ENCODE peak calls at places on chromosomes 7 and 10, in six cellular contexts. One of them, this sample, is unnamed.

GRCh38 chr7:149771199-149771636 is 2.2 kb downstream of the ZNF467 start:
- DNase-seq in GM12891: no peak
- DNase-seq in HepG2: no peak
- DNase-seq in H1: no peak
- DNase-seq in K562: no peak
- DNase-seq in GM12878: no peak
- DNase-seq in this sample: no peak

GRCh38 chr7:54898659-54899340 is 120.0 kb upstream of the EGFR start:
- DNase-seq in GM12891: no peak
- DNase-seq in HepG2: no peak
- DNase-seq in H1: no peak
- DNase-seq in K562: no peak
- DNase-seq in GM12878: no peak
- DNase-seq in this sample: no peak

GRCh38 chr10:104925232-104925851 is 284.3 kb downstream of the SORCS3 start:
- DNase-seq in GM12891: no peak
- DNase-seq in HepG2: peak
- DNase-seq in H1: peak
- DNase-seq in K562: peak
- DNase-seq in GM12878: no peak
- DNase-seq in this sample: no peak

GRCh38 chr7:13742719-13743640 is 246.5 kb downstream of the ETV1 start:
- DNase-seq in GM12891: no peak
- DNase-seq in HepG2: no peak
- DNase-seq in H1: no peak
- DNase-seq in K562: peak
- DNase-seq in GM12878: no peak
- DNase-seq in this sample: no peak

GRCh38 chr10:11225935-11226334 is 208.3 kb downstream of the CELF2 start:
- DNase-seq in GM12891: no peak
- DNase-seq in HepG2: no peak
- DNase-seq in H1: no peak
- DNase-seq in K562: peak
- DNase-seq in GM12878: no peak
- DNase-seq in this sample: peak

GRCh38 chr7:121041516-121042148 is 53.1 kb downstream of the CPED1 start:
- DNase-seq in GM12891: no peak
- DNase-seq in HepG2: no peak
- DNase-seq in H1: no peak
- DNase-seq in K562: peak
- DNase-seq in GM12878: no peak
- DNase-seq in this sample: no peak

GRCh38 chr7:69782917-69783684 is 184.8 kb downstream of the AUTS2 start:
- DNase-seq in GM12891: no peak
- DNase-seq in HepG2: no peak
- DNase-seq in H1: no peak
- DNase-seq in K562: no peak
- DNase-seq in GM12878: no peak
- DNase-seq in this sample: no peak

GRCh38 chr10:114684822-114685209 is 26.7 kb upstream of the ABLIM1 start:
- DNase-seq in GM12891: no peak
- DNase-seq in HepG2: peak
- DNase-seq in H1: no peak
- DNase-seq in K562: no peak
- DNase-seq in GM12878: no peak
- DNase-seq in this sample: no peak

GRCh38 chr7:16804674-16805439 is at the start of gene AGR2:
- DNase-seq in GM12891: no peak
- DNase-seq in HepG2: no peak
- DNase-seq in H1: no peak
- DNase-seq in K562: no peak
- DNase-seq in GM12878: no peak
- DNase-seq in this sample: no peak

GRCh38 chr10:124308351-124308645 is 110.4 kb downstream of the OAT start:
- DNase-seq in GM12891: no peak
- DNase-seq in HepG2: no peak
- DNase-seq in H1: no peak
- DNase-seq in K562: no peak
- DNase-seq in GM12878: no peak
- DNase-seq in this sample: no peak

GRCh38 chr7:121313220-121313792 is 15.5 kb upstream of the WNT16 start:
- DNase-seq in GM12891: no peak
- DNase-seq in HepG2: no peak
- DNase-seq in H1: no peak
- DNase-seq in K562: no peak
- DNase-seq in GM12878: no peak
- DNase-seq in this sample: no peak

GRCh38 chr7:36942062-36942461 is 217.8 kb upstream of the AOAH start:
- DNase-seq in GM12891: no peak
- DNase-seq in HepG2: peak
- DNase-seq in H1: no peak
- DNase-seq in K562: no peak
- DNase-seq in GM12878: no peak
- DNase-seq in this sample: no peak

GRCh38 chr10:18738835-18739234 is 79.6 kb downstream of the ARL5B start:
- DNase-seq in GM12891: no peak
- DNase-seq in HepG2: no peak
- DNase-seq in H1: no peak
- DNase-seq in K562: no peak
- DNase-seq in GM12878: no peak
- DNase-seq in this sample: no peak

GRCh38 chr10:18735711-18736110 is 76.5 kb downstream of the ARL5B start:
- DNase-seq in GM12891: no peak
- DNase-seq in HepG2: no peak
- DNase-seq in H1: no peak
- DNase-seq in K562: peak
- DNase-seq in GM12878: no peak
- DNase-seq in this sample: no peak

GRCh38 chr10:18737236-18737635 is 78.0 kb downstream of the ARL5B start:
- DNase-seq in GM12891: no peak
- DNase-seq in HepG2: no peak
- DNase-seq in H1: no peak
- DNase-seq in K562: no peak
- DNase-seq in GM12878: no peak
- DNase-seq in this sample: no peak

GRCh38 chr10:18737841-18738240 is 78.6 kb downstream of the ARL5B start:
- DNase-seq in GM12891: no peak
- DNase-seq in HepG2: no peak
- DNase-seq in H1: no peak
- DNase-seq in K562: no peak
- DNase-seq in GM12878: no peak
- DNase-seq in this sample: no peak
- TF ChIP-seq TAF1 in GM12891: no peak
- TF ChIP-seq TAF1 in HepG2: no peak
- TF ChIP-seq TAF1 in H1: no peak
- TF ChIP-seq TAF1 in K562: no peak
- TF ChIP-seq TAF1 in GM12878: no peak
- TF ChIP-seq TAF1 in this sample: no peak

GRCh38 chr10:132136689-132137088 is 50.1 kb upstream of the DPYSL4 start:
- DNase-seq in GM12891: no peak
- DNase-seq in HepG2: no peak
- DNase-seq in H1: no peak
- DNase-seq in K562: no peak
- DNase-seq in GM12878: no peak
- DNase-seq in this sample: no peak

GRCh38 chr10:132138596-132138995 is 48.2 kb upstream of the DPYSL4 start:
- DNase-seq in GM12891: no peak
- DNase-seq in HepG2: no peak
- DNase-seq in H1: no peak
- DNase-seq in K562: no peak
- DNase-seq in GM12878: no peak
- DNase-seq in this sample: no peak

GRCh38 chr10:132136097-132136521 is 50.6 kb upstream of the DPYSL4 start:
- DNase-seq in GM12891: no peak
- DNase-seq in HepG2: no peak
- DNase-seq in H1: no peak
- DNase-seq in K562: no peak
- DNase-seq in GM12878: no peak
- DNase-seq in this sample: no peak

GRCh38 chr10:132138133-132138532 is 48.6 kb upstream of the DPYSL4 start:
- DNase-seq in GM12891: no peak
- DNase-seq in HepG2: no peak
- DNase-seq in H1: no peak
- DNase-seq in K562: no peak
- DNase-seq in GM12878: no peak
- DNase-seq in this sample: no peak

DNA sequence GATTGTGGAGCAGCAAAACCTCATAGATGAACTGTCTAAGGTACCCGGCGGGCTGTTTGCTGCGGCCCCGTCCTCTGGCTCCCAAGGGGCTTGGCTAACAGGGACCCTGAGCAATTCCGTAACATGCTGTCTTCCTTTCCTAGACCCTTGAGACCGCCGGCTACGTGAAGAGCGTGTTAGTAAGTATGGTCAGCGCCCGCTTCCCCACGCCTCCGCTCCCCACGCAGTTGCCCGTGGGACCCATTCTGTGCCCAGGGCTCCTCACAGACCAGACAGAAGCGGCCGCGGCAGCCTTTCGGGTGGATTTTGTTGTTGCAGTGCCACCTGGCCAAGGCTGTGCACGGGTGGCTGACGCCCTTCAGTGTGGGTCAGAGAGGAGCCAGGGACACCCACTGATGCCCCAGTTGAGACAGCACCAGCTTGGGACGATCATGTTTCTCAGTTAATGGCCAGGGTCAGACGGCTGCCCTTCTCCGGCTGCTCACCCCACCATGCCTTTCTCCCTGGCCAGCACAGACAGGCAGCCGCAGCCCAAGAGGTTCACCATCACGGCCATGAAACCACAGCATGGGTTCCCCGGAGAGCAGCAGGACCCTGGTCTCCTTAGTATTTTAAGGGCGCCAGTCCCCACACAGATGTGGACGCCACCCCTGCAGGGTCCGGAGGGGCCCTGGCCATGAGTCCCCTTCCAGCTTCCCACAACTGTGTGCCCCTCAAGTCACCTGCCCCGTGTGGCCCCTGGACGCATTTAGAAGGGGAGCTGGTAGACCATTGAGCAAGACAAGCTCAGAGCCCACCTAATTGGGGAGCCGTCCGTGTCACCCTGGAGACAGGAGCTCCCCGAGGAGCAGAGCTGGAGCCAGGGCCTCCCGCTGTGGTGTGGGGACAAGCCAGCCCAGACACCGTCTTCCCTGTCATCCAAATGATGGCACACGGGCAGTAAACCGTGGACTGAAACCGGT is 49.4 kb upstream of the DPYSL4 start:
- DNase-seq in GM12891: no peak
- DNase-seq in HepG2: no peak
- DNase-seq in H1: no peak
- DNase-seq in K562: no peak
- DNase-seq in GM12878: no peak
- DNase-seq in this sample: no peak
- TF ChIP-seq POLR2AphosphoS5 in GM12891: no peak
- TF ChIP-seq POLR2AphosphoS5 in HepG2: no peak
- TF ChIP-seq POLR2AphosphoS5 in H1: no peak
- TF ChIP-seq POLR2AphosphoS5 in K562: no peak
- TF ChIP-seq POLR2AphosphoS5 in GM12878: no peak
- TF ChIP-seq POLR2AphosphoS5 in this sample: no peak

GRCh38 chr7:25852995-25853713 is 298.8 kb upstream of the NFE2L3 start:
- DNase-seq in GM12891: no peak
- DNase-seq in HepG2: no peak
- DNase-seq in H1: no peak
- DNase-seq in K562: no peak
- DNase-seq in GM12878: no peak
- DNase-seq in this sample: no peak

GRCh38 chr7:25852249-25852994 is 299.6 kb upstream of the NFE2L3 start:
- DNase-seq in GM12891: no peak
- DNase-seq in HepG2: no peak
- DNase-seq in H1: peak
- DNase-seq in K562: no peak
- DNase-seq in GM12878: no peak
- DNase-seq in this sample: no peak

GRCh38 chr7:25856056-25856780 is 295.8 kb upstream of the NFE2L3 start:
- DNase-seq in GM12891: no peak
- DNase-seq in HepG2: no peak
- DNase-seq in H1: no peak
- DNase-seq in K562: peak
- DNase-seq in GM12878: no peak
- DNase-seq in this sample: no peak

GRCh38 chr7:25854059-25854458 is 297.9 kb upstream of the NFE2L3 start:
- DNase-seq in GM12891: no peak
- DNase-seq in HepG2: no peak
- DNase-seq in H1: no peak
- DNase-seq in K562: no peak
- DNase-seq in GM12878: no peak
- DNase-seq in this sample: no peak

DNA sequence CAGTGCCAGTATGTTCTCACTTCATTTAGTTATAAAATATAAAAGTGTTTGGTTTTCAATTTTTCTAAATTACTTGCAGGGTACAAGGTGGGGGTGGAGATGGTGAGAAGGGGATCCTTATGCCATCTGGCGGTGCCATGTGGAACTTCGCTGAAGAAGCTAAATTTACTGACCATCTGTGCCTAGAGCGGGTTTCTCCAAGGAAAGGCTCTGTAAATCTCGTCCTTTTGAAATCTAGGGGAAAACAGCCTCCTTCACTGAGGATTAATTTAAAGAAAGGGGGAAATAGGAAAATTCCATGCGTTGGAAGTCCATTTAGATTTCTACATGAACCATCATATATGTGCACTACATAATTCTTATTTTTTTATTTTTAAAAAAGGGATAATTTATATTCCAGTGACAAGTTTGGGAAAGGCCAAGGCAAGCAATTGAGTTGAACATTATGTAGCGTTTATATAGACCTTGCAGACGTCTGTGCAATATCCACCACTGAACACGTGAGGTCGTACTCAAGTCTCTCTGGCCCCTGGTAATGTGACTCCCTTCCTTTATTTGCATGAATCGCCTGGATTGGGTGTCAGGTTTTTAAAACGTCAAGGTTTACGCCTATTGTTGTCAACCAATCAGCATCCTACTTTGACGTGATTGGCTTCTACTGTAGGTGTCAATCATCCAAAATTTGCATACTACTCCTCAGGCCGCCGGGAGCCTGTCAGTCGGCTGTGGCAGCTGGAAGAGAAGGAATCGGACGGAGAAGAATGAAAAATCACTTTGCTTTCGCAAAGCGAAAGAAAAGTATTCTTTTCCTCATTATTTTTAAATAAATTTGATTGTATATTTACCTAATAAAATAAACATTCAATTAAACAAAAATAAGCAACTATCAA is 297.1 kb upstream of the NFE2L3 start:
- DNase-seq in GM12891: no peak
- DNase-seq in HepG2: peak
- DNase-seq in H1: no peak
- DNase-seq in K562: peak
- DNase-seq in GM12878: no peak
- DNase-seq in this sample: no peak
- TF ChIP-seq POLR2A in GM12891: no peak
- TF ChIP-seq POLR2A in HepG2: no peak
- TF ChIP-seq POLR2A in H1: no peak
- TF ChIP-seq POLR2A in K562: peak
- TF ChIP-seq POLR2A in GM12878: no peak
- TF ChIP-seq POLR2A in this sample: no peak

GRCh38 chr10:22016046-22016705 is 12.6 kb upstream of the DNAJC1 start:
- DNase-seq in GM12891: no peak
- DNase-seq in HepG2: no peak
- DNase-seq in H1: no peak
- DNase-seq in K562: no peak
- DNase-seq in GM12878: no peak
- DNase-seq in this sample: no peak

GRCh38 chr10:22022257-22023051 is 18.9 kb upstream of the DNAJC1 start:
- DNase-seq in GM12891: no peak
- DNase-seq in HepG2: no peak
- DNase-seq in H1: no peak
- DNase-seq in K562: peak
- DNase-seq in GM12878: no peak
- DNase-seq in this sample: no peak

GRCh38 chr10:22017283-22018020 is 13.9 kb upstream of the DNAJC1 start:
- DNase-seq in GM12891: no peak
- DNase-seq in HepG2: no peak
- DNase-seq in H1: no peak
- DNase-seq in K562: peak
- DNase-seq in GM12878: no peak
- DNase-seq in this sample: no peak
- TF ChIP-seq TAF1 in GM12891: no peak
- TF ChIP-seq TAF1 in HepG2: no peak
- TF ChIP-seq TAF1 in H1: no peak
- TF ChIP-seq TAF1 in K562: no peak
- TF ChIP-seq TAF1 in GM12878: no peak
- TF ChIP-seq TAF1 in this sample: no peak

This sample was measured in GM12892.